ENCODE peak calls at places on chromosomes 3 and 15, in ten cellular contexts. A, E, U, V, H, N, D, Q, F and S are unnamed samples.

GRCh38 chr3:13871791-13872190 is 8.1 kb downstream of the WNT7A start:
- DNase-seq in A (no peak), E (no peak), U (no peak), V (no peak), H (no peak), N (no peak), D (no peak), Q (no peak), F (no peak), S (no peak)

GRCh38 chr3:136366289-136366688 is 116.1 kb downstream of the PCCB start:
- DNase-seq in A (no peak), E (no peak), U (no peak), V (no peak), H (no peak), N (no peak), D (no peak), Q (peak), F (no peak), S (no peak)

GRCh38 chr3:94548581-94549316 is 485.9 kb downstream of the NSUN3 start:
- DNase-seq in A (no peak), E (no peak), U (no peak), V (no peak), H (no peak), N (no peak), D (no peak), Q (no peak), F (no peak), S (no peak)

GRCh38 chr15:79724804-79725203 is 172.0 kb downstream of the MTHFS start:
- DNase-seq in A (no peak), E (no peak), U (no peak), V (no peak), H (no peak), N (no peak), D (no peak), Q (no peak), F (no peak), S (peak)

GRCh38 chr3:126416943-126417342 is 22.2 kb downstream of the CFAP100 start:
- DNase-seq in A (no peak), E (peak), U (no peak), V (no peak), H (no peak), N (no peak), D (no peak), Q (no peak), F (no peak), S (peak)

GRCh38 chr3:2851835-2852234 is 258.3 kb downstream of the IL5RA start:
- DNase-seq in A (no peak), E (no peak), U (no peak), V (no peak), H (no peak), N (no peak), D (no peak), Q (no peak), F (no peak), S (no peak)

GRCh38 chr15:37995461-37996347 is 61.3 kb downstream of the TMCO5A start:
- DNase-seq in A (no peak), E (no peak), U (peak), V (no peak), H (no peak), N (no peak), D (peak), Q (peak), F (peak), S (peak)

GRCh38 chr15:78263351-78263781 is 996 bp upstream of the DNAJA4 start:
- DNase-seq in A (no peak), E (no peak), U (no peak), V (no peak), H (peak), N (no peak), D (no peak), Q (no peak), F (no peak), S (no peak)

GRCh38 chr3:50516048-50516871 is 12.8 kb upstream of the CACNA2D2 start:
- DNase-seq in A (peak), E (no peak), U (peak), V (no peak), H (no peak), N (no peak), D (peak), Q (no peak), F (peak), S (no peak)

GRCh38 chr3:14803101-14803980 is 15.4 kb upstream of the FGD5 start:
- DNase-seq in A (no peak), E (peak), U (peak), V (no peak), H (no peak), N (no peak), D (no peak), Q (peak), F (no peak), S (peak)

GRCh38 chr15:42215854-42216829 is 8.0 kb upstream of the VPS39 start:
- DNase-seq in A (no peak), E (no peak), U (no peak), V (no peak), H (no peak), N (no peak), D (no peak), Q (peak), F (no peak), S (no peak)

GRCh38 chr15:98647774-98648653 is at the start of gene IGF1R:
- DNase-seq in A (peak), E (peak), U (peak), V (peak), H (peak), N (peak), D (peak), Q (peak), F (peak), S (peak)

GRCh38 chr3:31980530-31981205 is 394 bp downstream of the OSBPL10 start:
- DNase-seq in A (peak), E (no peak), U (peak), V (no peak), H (peak), N (no peak), D (peak), Q (peak), F (peak), S (peak)

GRCh38 chr3:160084998-160085397 is 96.4 kb downstream of the IL12A start:
- DNase-seq in A (no peak), E (no peak), U (no peak), V (no peak), H (no peak), N (no peak), D (no peak), Q (no peak), F (no peak), S (no peak)

GRCh38 chr3:78765671-78766485 is 1001.9 kb downstream of the ROBO1 start:
- DNase-seq in A (peak), E (no peak), U (no peak), V (no peak), H (no peak), N (no peak), D (no peak), Q (no peak), F (no peak), S (no peak)

GRCh38 chr3:17979248-17979647 is 236.8 kb upstream of the TBC1D5 start:
- DNase-seq in A (no peak), E (no peak), U (no peak), V (no peak), H (no peak), N (no peak), D (no peak), Q (no peak), F (no peak), S (peak)

GRCh38 chr3:71119171-71119570 is 464.4 kb downstream of the FOXP1 start:
- DNase-seq in A (no peak), E (no peak), U (no peak), V (no peak), H (no peak), N (no peak), D (no peak), Q (peak), F (no peak), S (no peak)